ENCODE peak calls at places on chromosomes 13 and 19, in eight cellular contexts. H is kidney, J is BJ, N is NCI-H446, P is mucosa of gallbladder, X is fibroblast of the conjunctiva, Q is HTR-8/SVneo, A is NCI-H2081 treated with DMSO at 0.1 percent for 48 hours. Z is an unnamed sample.

GRCh38 chr13:98489446-98490194 is 87.3 kb downstream of the STK24 start:
- DNase-seq in X (no peak), P (no peak), N (no peak), A (no peak), J (no peak), Q (no peak), H (no peak), Z (no peak)

GRCh38 chr19:49930483-49931011 is 1.2 kb upstream of the NUP62 start:
- DNase-seq in N (no peak), J (no peak), Q (no peak), X (no peak), H (peak), P (no peak), A (no peak), Z (no peak)

GRCh38 chr13:98187862-98188261 is 10.8 kb upstream of the RNF113B start:
- DNase-seq in N (no peak), J (no peak), P (no peak), Q (no peak), A (no peak), X (no peak), H (no peak), Z (no peak)

GRCh38 chr13:45582533-45583076 is 32.9 kb downstream of the ERICH6B start:
- DNase-seq in N (no peak), H (no peak), X (no peak), A (no peak), Q (no peak), P (no peak), J (no peak), Z (no peak)

GRCh38 chr19:12159773-12160414 is 3.0 kb upstream of the ZNF136 start:
- DNase-seq in H (no peak), P (no peak), A (no peak), J (no peak), Q (no peak), N (no peak), X (no peak), Z (no peak)

GRCh38 chr13:72970956-72971355 is 87.8 kb upstream of the KLF5 start:
- DNase-seq in X (peak), Q (no peak), A (no peak), P (no peak), J (no peak), H (no peak), N (no peak), Z (no peak)

GRCh38 chr19:7254590-7254989 is 39.6 kb downstream of the INSR start:
- DNase-seq in N (no peak), P (no peak), H (no peak), Q (no peak), A (no peak), X (no peak), J (no peak), Z (no peak)

GRCh38 chr13:107480130-107480529 is 735.2 kb downstream of the LIG4 start:
- DNase-seq in X (no peak), J (no peak), H (no peak), N (no peak), P (no peak), Q (no peak), A (no peak), Z (no peak)

GRCh38 chr13:44148159-44148929 is 225.3 kb upstream of the SERP2 start:
- DNase-seq in X (no peak), N (no peak), A (no peak), P (no peak), J (no peak), Q (no peak), H (no peak), Z (no peak)

GRCh38 chr19:43594710-43595604 is 977 bp downstream of the IRGQ start:
- DNase-seq in J (no peak), P (peak), X (peak), H (peak), N (no peak), A (no peak), Q (peak), Z (no peak)

GRCh38 chr19:2261438-2262172 is 5.4 kb upstream of the JSRP1 start:
- DNase-seq in X (no peak), A (no peak), N (no peak), J (no peak), H (no peak), P (no peak), Q (no peak), Z (no peak)

GRCh38 chr13:46172531-46172991 is 9.4 kb downstream of the LCP1 start:
- DNase-seq in X (no peak), Q (no peak), P (no peak), J (no peak), H (no peak), N (no peak), A (no peak), Z (no peak)

GRCh38 chr19:35106291-35106583 is 9.4 kb upstream of the FXYD3 start:
- DNase-seq in J (no peak), Q (no peak), A (no peak), P (no peak), X (no peak), N (no peak), H (no peak), Z (no peak)

GRCh38 chr19:30357580-30357954 is 14.6 kb upstream of the ZNF536 start:
- DNase-seq in J (no peak), N (no peak), X (no peak), A (no peak), H (no peak), Q (no peak), P (no peak), Z (no peak)

Z was measured in brain pericyte.